ENCODE peak calls at places on chromosomes 6 and 20, in six cellular contexts. V is heart left ventricle; E is GM20000; B is HFF-Myc; N is CD4-positive, alpha-beta T cell; Z is cardiac fibroblast. R is an unnamed sample.

GRCh38 chr6:31474871-31475286 is 23.1 kb upstream of the MICB start:
- DNase-seq in V (no peak), E (no peak), B (no peak), N (no peak), Z (no peak), R (peak; percentile 43)

GRCh38 chr6:13146429-13146828 is 181.9 kb downstream of the TBC1D7 start:
- DNase-seq in V (no peak), E (no peak), B (no peak), N (no peak), Z (no peak), R (no peak)

GRCh38 chr6:72348926-72349325 is 272.9 kb upstream of the KCNQ5 start:
- DNase-seq in V (no peak), E (no peak), B (no peak), N (no peak), Z (peak; percentile 64), R (no peak)

GRCh38 chr20:54368578-54368977 is 106.8 kb upstream of the DOK5 start:
- DNase-seq in V (no peak), E (no peak), B (no peak), N (no peak), Z (no peak), R (no peak)

GRCh38 chr6:166662690-166663089 is 35.6 kb upstream of the RPS6KA2 start:
- DNase-seq in V (no peak), E (no peak), B (no peak), N (no peak), Z (no peak), R (no peak)

GRCh38 chr6:39365281-39366074 is 43.0 kb upstream of the KCNK16 start:
- DNase-seq in V (no peak), E (no peak), B (no peak), N (no peak), Z (peak; percentile 65), R (no peak)

GRCh38 chr6:108477034-108477433 is 83.7 kb upstream of the FOXO3 start:
- DNase-seq in V (no peak), E (no peak), B (no peak), N (no peak), Z (no peak), R (no peak)

GRCh38 chr6:148441454-148441911 is 98.8 kb downstream of the SASH1 start:
- DNase-seq in V (no peak), E (no peak), B (peak; percentile 65), N (no peak), Z (peak; percentile 90), R (no peak)

GRCh38 chr6:132858750-132859149 is 44.4 kb downstream of the RPS12 start:
- DNase-seq in V (no peak), E (no peak), B (no peak), N (no peak), Z (no peak), R (no peak)

GRCh38 chr20:63540417-63541186 is 3.4 kb upstream of the PTK6 start:
- DNase-seq in V (no peak), E (no peak), B (no peak), N (no peak), Z (no peak), R (no peak)

GRCh38 chr20:40955326-40955725 is 73.3 kb upstream of the TOP1 start:
- DNase-seq in V (no peak), E (no peak), B (no peak), N (no peak), Z (no peak), R (no peak)

GRCh38 chr6:95574811-95575210 is 2.5 kb upstream of the MANEA start:
- DNase-seq in V (no peak), E (no peak), B (no peak), N (no peak), Z (peak; percentile 79), R (no peak)

GRCh38 chr6:148342146-148343027 is at the start of gene SASH1:
- DNase-seq in V (peak; percentile 68), E (peak; percentile 38), B (no peak), N (no peak), Z (peak; percentile 86), R (peak; percentile 49)

GRCh38 chr6:136244061-136244616 is 6.0 kb downstream of the MTFR2 start:
- DNase-seq in V (no peak), E (no peak), B (no peak), N (no peak), Z (peak; percentile 70), R (no peak)

GRCh38 chr6:39540454-39540853 is 184.8 kb downstream of the KIF6 start:
- DNase-seq in V (no peak), E (no peak), B (no peak), N (no peak), Z (no peak), R (no peak)

GRCh38 chr6:6001443-6001842 is 5.3 kb downstream of the NRN1 start:
- DNase-seq in V (no peak), E (no peak), B (no peak), N (no peak), Z (no peak), R (no peak)

GRCh38 chr20:22716824-22717351 is 132.5 kb upstream of the FOXA2 start:
- DNase-seq in V (no peak), E (no peak), B (no peak), N (no peak), Z (peak; percentile 29), R (peak; percentile 10)

GRCh38 chr20:34872604-34873224 is at the start of gene GGT7:
- DNase-seq in V (peak; percentile 88), E (peak; percentile 93), B (peak; percentile 44), N (peak; percentile 86), Z (peak; percentile 57), R (peak; percentile 91)

GRCh38 chr20:61373055-61373399 is 121.0 kb downstream of the CDH4 start:
- DNase-seq in V (no peak), E (no peak), B (no peak), N (no peak), Z (no peak), R (no peak)

GRCh38 chr20:20463933-20464374 is 96.0 kb downstream of the INSM1 start:
- DNase-seq in V (no peak), E (peak; percentile 15), B (no peak), N (no peak), Z (peak; percentile 28), R (no peak)

GRCh38 chr6:33288942-33289783 is at the start of the genes PFDN6 and WDR46:
- DNase-seq in V (peak; percentile 87), E (peak; percentile 92), B (peak; percentile 73), N (peak; percentile 63), Z (peak; percentile 93), R (peak; percentile 82)

GRCh38 chr20:32333988-32334885 is 23.9 kb upstream of the ASXL1 start:
- DNase-seq in V (peak; percentile 77), E (peak; percentile 47), B (no peak), N (no peak), Z (peak; percentile 67), R (peak; percentile 81)

GRCh38 chr20:57652865-57653545 is 32.8 kb upstream of the ZBP1 start:
- DNase-seq in V (peak; percentile 16), E (no peak), B (no peak), N (no peak), Z (no peak), R (peak; percentile 14)

GRCh38 chr20:58717278-58718091 is 24.9 kb downstream of the NPEPL1 start:
- DNase-seq in V (peak; percentile 15), E (no peak), B (no peak), N (no peak), Z (no peak), R (no peak)

GRCh38 chr6:155313602-155314091 is 637 bp downstream of the TFB1M start:
- DNase-seq in V (no peak), E (no peak), B (no peak), N (no peak), Z (peak; percentile 39), R (no peak)

GRCh38 chr6:45422541-45423110 is 44.9 kb upstream of the SUPT3H start:
- DNase-seq in V (peak; percentile 26), E (peak; percentile 34), B (no peak), N (peak; percentile 23), Z (peak; percentile 63), R (peak; percentile 25)
- TF ChIP-seq CTCF in V (no peak), E (no peak), B (no peak), N (no peak), Z (no peak), R (no peak)

DNA sequence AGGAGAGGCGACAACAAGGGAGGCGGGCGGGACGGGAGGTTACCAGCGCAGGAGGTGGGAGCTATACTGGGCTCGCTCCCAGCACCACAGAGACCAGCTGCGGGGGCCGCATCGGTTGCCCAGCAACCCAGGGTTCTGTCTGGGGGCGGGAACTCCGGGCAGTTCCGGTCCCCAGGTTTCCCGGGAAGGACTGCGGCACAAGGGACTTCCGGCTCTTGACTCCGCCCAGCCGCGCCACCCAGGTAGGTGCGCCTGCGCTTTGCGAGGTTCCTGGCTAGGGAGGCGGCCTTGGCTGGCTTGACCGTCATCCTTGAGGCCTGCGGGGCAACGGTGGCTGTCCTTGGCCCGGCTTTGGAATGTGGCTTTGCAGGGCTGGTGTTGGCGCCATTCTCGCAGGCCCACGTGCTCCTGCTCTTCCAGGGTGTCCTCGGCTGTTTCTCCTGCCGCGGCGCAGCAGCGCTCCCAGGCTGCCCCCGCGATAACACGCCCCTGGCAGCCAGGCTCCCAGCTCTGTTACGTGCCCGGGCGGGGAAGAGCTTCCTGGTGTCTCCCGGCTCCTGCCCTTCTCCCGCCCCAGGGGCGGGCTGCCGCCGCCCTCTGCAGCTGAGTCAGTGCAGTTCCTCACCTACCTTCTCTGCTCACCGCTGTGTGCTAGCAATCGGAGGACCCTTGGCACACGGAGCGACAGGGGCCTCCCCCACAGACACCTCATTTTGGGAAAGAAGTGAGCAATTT is at the start of gene RSPH3:
- DNase-seq in V (peak; percentile 93), E (peak; percentile 93), B (peak; percentile 80), N (peak; percentile 70), Z (peak; percentile 92), R (peak; percentile 97)
- TF ChIP-seq CTCF in V (no peak), E (no peak), B (peak; percentile 9), N (no peak), Z (no peak), R (no peak)

GRCh38 chr6:19502301-19502700 is 334.9 kb upstream of the ID4 start:
- DNase-seq in V (no peak), E (no peak), B (no peak), N (no peak), Z (no peak), R (no peak)

GRCh38 chr6:19501737-19502245 is 335.4 kb upstream of the ID4 start:
- DNase-seq in V (no peak), E (no peak), B (no peak), N (no peak), Z (no peak), R (no peak)
- TF ChIP-seq CTCF in V (no peak), E (no peak), B (no peak), N (no peak), Z (no peak), R (no peak)

GRCh38 chr6:7899046-7899888 is 11.3 kb downstream of the TXNDC5 start:
- DNase-seq in V (no peak), E (peak; percentile 45), B (no peak), N (no peak), Z (no peak), R (peak; percentile 3)
- TF ChIP-seq CTCF in V (no peak), E (no peak), B (no peak), N (no peak), Z (peak; percentile 8), R (no peak)